ENCODE peak calls at places on chromosomes 4 and X, in seven cellular contexts. One of them, this sample, is unnamed.

GRCh38 chrX:9144643-9145290 is 110.8 kb upstream of the FAM9B start:
- DNase-seq in AG09319: no peak
- DNase-seq in psoas muscle: no peak
- DNase-seq in WTC11: no peak
- DNase-seq in left lung: no peak
- DNase-seq in BE2C: no peak
- DNase-seq in coronary artery: no peak
- DNase-seq in this sample: no peak

GRCh38 chrX:3526749-3527148 is 180.3 kb upstream of the MXRA5 start:
- DNase-seq in AG09319: no peak
- DNase-seq in psoas muscle: no peak
- DNase-seq in WTC11: no peak
- DNase-seq in left lung: no peak
- DNase-seq in BE2C: no peak
- DNase-seq in coronary artery: no peak
- DNase-seq in this sample: no peak

GRCh38 chr4:108466936-108467902 is 153.2 kb upstream of the RPL34 start:
- DNase-seq in AG09319: peak
- DNase-seq in psoas muscle: no peak
- DNase-seq in WTC11: no peak
- DNase-seq in left lung: no peak
- DNase-seq in BE2C: no peak
- DNase-seq in coronary artery: no peak
- DNase-seq in this sample: no peak

GRCh38 chr4:147207941-147208340 is 262.3 kb upstream of the TTC29 start:
- DNase-seq in AG09319: no peak
- DNase-seq in psoas muscle: no peak
- DNase-seq in WTC11: no peak
- DNase-seq in left lung: no peak
- DNase-seq in BE2C: no peak
- DNase-seq in coronary artery: no peak
- DNase-seq in this sample: no peak

GRCh38 chrX:153476628-153477027 is 6.3 kb upstream of the HAUS7 start:
- DNase-seq in AG09319: no peak
- DNase-seq in psoas muscle: no peak
- DNase-seq in WTC11: no peak
- DNase-seq in left lung: no peak
- DNase-seq in BE2C: peak
- DNase-seq in coronary artery: no peak
- DNase-seq in this sample: no peak

GRCh38 chr4:157888281-157888680 is 284.5 kb downstream of the GASK1B start:
- DNase-seq in AG09319: no peak
- DNase-seq in psoas muscle: no peak
- DNase-seq in WTC11: no peak
- DNase-seq in left lung: no peak
- DNase-seq in BE2C: no peak
- DNase-seq in coronary artery: no peak
- DNase-seq in this sample: no peak

GRCh38 chr4:143253156-143253555 is 68.4 kb downstream of the USP38 start:
- DNase-seq in AG09319: no peak
- DNase-seq in psoas muscle: no peak
- DNase-seq in WTC11: no peak
- DNase-seq in left lung: no peak
- DNase-seq in BE2C: no peak
- DNase-seq in coronary artery: no peak
- DNase-seq in this sample: no peak

GRCh38 chrX:17441965-17442364 is 67.0 kb downstream of the NHS start:
- DNase-seq in AG09319: no peak
- DNase-seq in psoas muscle: no peak
- DNase-seq in WTC11: no peak
- DNase-seq in left lung: no peak
- DNase-seq in BE2C: no peak
- DNase-seq in coronary artery: no peak
- DNase-seq in this sample: no peak

GRCh38 chrX:16114640-16115039 is 8.7 kb upstream of the GRPR start:
- DNase-seq in AG09319: peak
- DNase-seq in psoas muscle: no peak
- DNase-seq in WTC11: no peak
- DNase-seq in left lung: no peak
- DNase-seq in BE2C: no peak
- DNase-seq in coronary artery: no peak
- DNase-seq in this sample: no peak

GRCh38 chr4:25081866-25082471 is 51.2 kb upstream of the LGI2 start:
- DNase-seq in AG09319: no peak
- DNase-seq in psoas muscle: no peak
- DNase-seq in WTC11: no peak
- DNase-seq in left lung: no peak
- DNase-seq in BE2C: no peak
- DNase-seq in coronary artery: no peak
- DNase-seq in this sample: no peak

GRCh38 chr4:33073811-33074210 is 2353.6 kb downstream of the PCDH7 start:
- DNase-seq in AG09319: no peak
- DNase-seq in psoas muscle: no peak
- DNase-seq in WTC11: no peak
- DNase-seq in left lung: no peak
- DNase-seq in BE2C: no peak
- DNase-seq in coronary artery: no peak
- DNase-seq in this sample: no peak

GRCh38 chr4:19748470-19748869 is 503.2 kb upstream of the SLIT2 start:
- DNase-seq in AG09319: peak
- DNase-seq in psoas muscle: no peak
- DNase-seq in WTC11: no peak
- DNase-seq in left lung: no peak
- DNase-seq in BE2C: no peak
- DNase-seq in coronary artery: no peak
- DNase-seq in this sample: no peak

GRCh38 chr4:149347139-149347538 is 468.5 kb downstream of the IQCM start:
- DNase-seq in AG09319: no peak
- DNase-seq in psoas muscle: no peak
- DNase-seq in WTC11: no peak
- DNase-seq in left lung: no peak
- DNase-seq in BE2C: no peak
- DNase-seq in coronary artery: no peak
- DNase-seq in this sample: no peak

GRCh38 chr4:72312032-72312650 is 256.9 kb downstream of the ADAMTS3 start:
- DNase-seq in AG09319: peak
- DNase-seq in psoas muscle: peak
- DNase-seq in WTC11: peak
- DNase-seq in left lung: no peak
- DNase-seq in BE2C: peak
- DNase-seq in coronary artery: peak
- DNase-seq in this sample: no peak

GRCh38 chr4:122980860-122981259 is 58.5 kb upstream of the NUDT6 start:
- DNase-seq in AG09319: no peak
- DNase-seq in psoas muscle: no peak
- DNase-seq in WTC11: no peak
- DNase-seq in left lung: no peak
- DNase-seq in BE2C: no peak
- DNase-seq in coronary artery: no peak
- DNase-seq in this sample: no peak

GRCh38 chrX:136397001-136397400 is 90.7 kb upstream of the BRS3 start:
- DNase-seq in AG09319: no peak
- DNase-seq in psoas muscle: no peak
- DNase-seq in WTC11: no peak
- DNase-seq in left lung: no peak
- DNase-seq in BE2C: no peak
- DNase-seq in coronary artery: no peak
- DNase-seq in this sample: no peak

GRCh38 chr4:132195181-132195580 is 953.9 kb upstream of the PCDH10 start:
- DNase-seq in AG09319: no peak
- DNase-seq in psoas muscle: no peak
- DNase-seq in WTC11: no peak
- DNase-seq in left lung: no peak
- DNase-seq in BE2C: no peak
- DNase-seq in coronary artery: no peak
- DNase-seq in this sample: no peak

GRCh38 chrX:131477498-131477897 is 66.4 kb upstream of the OR13H1 start:
- DNase-seq in AG09319: no peak
- DNase-seq in psoas muscle: no peak
- DNase-seq in WTC11: peak
- DNase-seq in left lung: no peak
- DNase-seq in BE2C: no peak
- DNase-seq in coronary artery: no peak
- DNase-seq in this sample: no peak

GRCh38 chr4:8892556-8893226 is 21.1 kb upstream of the HMX1 start:
- DNase-seq in AG09319: no peak
- DNase-seq in psoas muscle: no peak
- DNase-seq in WTC11: no peak
- DNase-seq in left lung: no peak
- DNase-seq in BE2C: no peak
- DNase-seq in coronary artery: no peak
- DNase-seq in this sample: no peak

GRCh38 chrX:9656277-9656676 is 109.4 kb downstream of the GPR143 start:
- DNase-seq in AG09319: no peak
- DNase-seq in psoas muscle: no peak
- DNase-seq in WTC11: no peak
- DNase-seq in left lung: no peak
- DNase-seq in BE2C: no peak
- DNase-seq in coronary artery: no peak
- DNase-seq in this sample: no peak

GRCh38 chr4:83582289-83582756 is 46.4 kb downstream of the GPAT3 start:
- DNase-seq in AG09319: no peak
- DNase-seq in psoas muscle: no peak
- DNase-seq in WTC11: no peak
- DNase-seq in left lung: no peak
- DNase-seq in BE2C: peak
- DNase-seq in coronary artery: no peak
- DNase-seq in this sample: no peak

GRCh38 chr4:83065268-83065667 is 30.3 kb downstream of the COPS4 start:
- DNase-seq in AG09319: no peak
- DNase-seq in psoas muscle: no peak
- DNase-seq in WTC11: no peak
- DNase-seq in left lung: no peak
- DNase-seq in BE2C: no peak
- DNase-seq in coronary artery: no peak
- DNase-seq in this sample: no peak

DNA sequence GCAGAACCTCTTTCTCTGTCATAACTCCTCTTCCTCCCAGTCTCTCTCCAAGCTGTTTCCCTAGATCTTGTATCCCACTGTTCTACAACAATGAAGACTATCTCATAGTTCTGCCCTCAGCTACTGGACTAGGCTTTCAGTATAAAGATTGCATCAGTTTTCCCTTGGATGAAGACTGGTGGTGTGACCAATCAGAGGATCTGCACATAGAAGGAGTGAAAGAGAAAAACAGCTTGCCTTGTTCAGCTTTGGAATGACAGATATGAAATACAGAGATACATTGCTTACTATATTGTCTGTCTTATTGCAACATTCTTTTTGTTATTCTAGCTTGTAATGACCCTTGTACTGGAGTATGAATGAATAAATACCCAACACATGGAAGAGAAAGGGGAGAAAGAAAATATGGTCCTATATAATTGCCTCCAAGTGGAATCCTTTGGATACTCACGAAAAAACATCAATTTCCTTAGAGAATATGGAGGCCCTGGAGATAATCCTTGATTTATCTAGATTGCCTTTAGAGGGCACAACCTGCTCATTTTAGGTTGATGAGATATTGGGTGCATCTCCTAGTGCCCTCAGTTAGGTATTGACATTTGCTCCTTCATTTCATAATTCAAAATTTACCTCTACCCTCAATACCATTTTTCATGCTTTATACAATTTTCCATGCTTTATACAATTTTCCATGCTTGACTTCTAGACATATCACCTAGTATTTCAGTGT is 395.8 kb downstream of the NAF1 start:
- DNase-seq in AG09319: no peak
- DNase-seq in psoas muscle: no peak
- DNase-seq in WTC11: no peak
- DNase-seq in left lung: no peak
- DNase-seq in BE2C: no peak
- DNase-seq in coronary artery: no peak
- DNase-seq in this sample: no peak
- TF ChIP-seq CTCF in AG09319: no peak
- TF ChIP-seq CTCF in psoas muscle: no peak
- TF ChIP-seq CTCF in WTC11: no peak
- TF ChIP-seq CTCF in left lung: no peak
- TF ChIP-seq CTCF in BE2C: no peak
- TF ChIP-seq CTCF in coronary artery: no peak
- TF ChIP-seq CTCF in this sample: no peak

DNA sequence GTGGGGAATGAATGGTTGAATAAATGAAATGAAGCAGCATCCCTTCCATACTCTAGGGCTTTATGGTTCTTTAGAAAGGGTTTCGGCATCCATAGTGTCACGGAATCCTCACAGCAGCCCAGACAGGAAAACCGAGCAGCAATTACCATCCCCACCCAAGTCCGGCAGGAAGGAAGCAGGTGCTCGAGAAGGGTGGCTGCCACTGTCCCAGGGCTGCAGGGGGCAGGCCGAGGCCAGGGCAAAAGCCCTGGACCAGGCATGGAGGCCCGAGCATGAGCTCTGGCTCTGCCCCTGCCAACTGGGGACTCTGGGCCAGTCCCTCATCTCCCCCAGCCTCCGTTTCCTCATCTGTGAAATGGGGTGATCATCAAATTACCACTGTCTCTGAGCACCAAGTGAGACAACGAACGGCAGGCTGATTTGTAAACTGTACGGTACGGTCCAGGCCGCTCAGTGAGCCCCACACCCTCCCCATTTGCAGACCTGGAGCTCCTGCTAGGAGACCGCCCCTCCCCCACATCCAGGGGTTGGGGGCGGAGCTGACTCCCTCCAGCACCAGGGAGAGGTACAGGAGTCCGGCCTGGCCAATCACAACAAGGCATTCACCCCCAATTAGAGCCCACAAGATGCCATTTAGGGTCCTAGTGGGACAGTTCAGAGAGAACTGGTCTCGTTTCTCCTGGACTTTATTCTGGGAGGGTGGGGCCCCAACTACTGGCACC is 100.4 kb downstream of the WFS1 start:
- DNase-seq in AG09319: no peak
- DNase-seq in psoas muscle: no peak
- DNase-seq in WTC11: peak
- DNase-seq in left lung: peak
- DNase-seq in BE2C: no peak
- DNase-seq in coronary artery: no peak
- DNase-seq in this sample: no peak
- TF ChIP-seq CTCF in AG09319: no peak
- TF ChIP-seq CTCF in psoas muscle: no peak
- TF ChIP-seq CTCF in WTC11: no peak
- TF ChIP-seq CTCF in left lung: no peak
- TF ChIP-seq CTCF in BE2C: no peak
- TF ChIP-seq CTCF in coronary artery: no peak
- TF ChIP-seq CTCF in this sample: no peak

DNA sequence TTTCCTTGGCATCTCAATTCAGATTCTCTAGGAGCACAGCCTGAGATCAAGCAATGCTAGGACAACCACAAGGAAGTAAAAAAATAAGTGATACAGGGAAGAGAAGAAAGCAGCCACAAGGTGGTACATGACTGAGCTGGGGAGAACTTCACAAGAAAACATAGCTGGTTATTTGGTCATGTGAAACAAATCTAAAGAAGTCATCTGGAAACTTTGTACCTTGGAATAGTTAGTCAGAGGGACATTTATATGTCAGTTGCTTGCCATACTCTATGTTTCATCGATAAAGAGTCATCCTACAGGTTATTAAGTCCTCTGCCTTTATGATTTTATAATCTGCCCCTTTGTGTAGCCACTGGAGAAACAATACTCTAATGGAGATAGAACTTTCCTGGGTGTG is 575.1 kb downstream of the IL15 start:
- DNase-seq in AG09319: no peak
- DNase-seq in psoas muscle: no peak
- DNase-seq in WTC11: no peak
- DNase-seq in left lung: no peak
- DNase-seq in BE2C: no peak
- DNase-seq in coronary artery: no peak
- DNase-seq in this sample: no peak
- TF ChIP-seq CTCF in AG09319: no peak
- TF ChIP-seq CTCF in psoas muscle: no peak
- TF ChIP-seq CTCF in WTC11: no peak
- TF ChIP-seq CTCF in left lung: no peak
- TF ChIP-seq CTCF in BE2C: peak
- TF ChIP-seq CTCF in coronary artery: no peak
- TF ChIP-seq CTCF in this sample: no peak

GRCh38 chr4:180947421-180947820 is 1295.8 kb upstream of the TENM3 start:
- DNase-seq in AG09319: no peak
- DNase-seq in psoas muscle: no peak
- DNase-seq in WTC11: no peak
- DNase-seq in left lung: no peak
- DNase-seq in BE2C: peak
- DNase-seq in coronary artery: no peak
- DNase-seq in this sample: no peak
- TF ChIP-seq CTCF in AG09319: peak
- TF ChIP-seq CTCF in psoas muscle: no peak
- TF ChIP-seq CTCF in WTC11: no peak
- TF ChIP-seq CTCF in left lung: no peak
- TF ChIP-seq CTCF in BE2C: peak
- TF ChIP-seq CTCF in coronary artery: no peak
- TF ChIP-seq CTCF in this sample: no peak

This sample was measured in CD14-positive monocyte.